ENCODE peak calls at places on chromosomes 4 and X, in seven cellular contexts. S is astrocyte of the spinal cord, G is MM.1S, R is heart left ventricle, K is transverse colon, D is WERI-Rb-1, Y is psoas muscle. I is an unnamed sample.
A peak's percentile ranks its signal among the peaks of the same experiment; 100 is the strongest.

GRCh38 chrX:56811599-56811998 is 82.6 kb downstream of the NBDY start:
- DNase-seq in S (no peak), G (no peak), R (no peak), K (no peak), D (no peak), Y (no peak), I (no peak)

GRCh38 chrX:78625292-78625909 is 33.7 kb downstream of the RTL3 start:
- DNase-seq in S (no peak), G (no peak), R (no peak), K (no peak), D (no peak), Y (no peak), I (no peak)

GRCh38 chr4:68074397-68074796 is 55.3 kb downstream of the TMPRSS11F start:
- DNase-seq in S (no peak), G (no peak), R (no peak), K (no peak), D (no peak), Y (no peak), I (no peak)

GRCh38 chrX:13357925-13358324 is 38.1 kb upstream of the ATXN3L start:
- DNase-seq in S (peak; percentile 31), G (no peak), R (no peak), K (no peak), D (peak; percentile 78), Y (no peak), I (peak; percentile 43)

GRCh38 chrX:2652106-2652505 is 39.0 kb upstream of the CD99 start:
- DNase-seq in S (no peak), G (no peak), R (no peak), K (no peak), D (no peak), Y (no peak), I (no peak)

GRCh38 chr4:131370846-131371245 is 1778.2 kb upstream of the PCDH10 start:
- DNase-seq in S (no peak), G (no peak), R (no peak), K (no peak), D (no peak), Y (no peak), I (no peak)

GRCh38 chr4:169668069-169668721 is 47.8 kb downstream of the CLCN3 start:
- DNase-seq in S (no peak), G (no peak), R (no peak), K (peak; percentile 31), D (no peak), Y (no peak), I (no peak)

GRCh38 chrX:9775930-9776329 is 10.3 kb upstream of the GPR143 start:
- DNase-seq in S (no peak), G (peak; percentile 76), R (no peak), K (no peak), D (no peak), Y (no peak), I (no peak)

GRCh38 chrX:53135581-53135980 is 41.6 kb downstream of the KANTR start:
- DNase-seq in S (no peak), G (no peak), R (no peak), K (no peak), D (no peak), Y (no peak), I (no peak)

GRCh38 chr4:8916251-8916913 is 44.7 kb upstream of the HMX1 start:
- DNase-seq in S (no peak), G (no peak), R (peak; percentile 7), K (no peak), D (no peak), Y (peak; percentile 20), I (no peak)

GRCh38 chrX:116238866-116239265 is 68.3 kb downstream of the AGTR2 start:
- DNase-seq in S (no peak), G (no peak), R (no peak), K (no peak), D (no peak), Y (no peak), I (no peak)

GRCh38 chr4:2301806-2302205 is 39.9 kb upstream of the MXD4 start:
- DNase-seq in S (no peak), G (no peak), R (no peak), K (no peak), D (no peak), Y (no peak), I (no peak)

GRCh38 chrX:40106677-40107290 is 9.0 kb upstream of the BCOR start:
- DNase-seq in S (no peak), G (no peak), R (no peak), K (no peak), D (no peak), Y (no peak), I (no peak)

GRCh38 chr4:177855543-177856197 is 413.4 kb upstream of the AGA start:
- DNase-seq in S (no peak), G (no peak), R (no peak), K (no peak), D (no peak), Y (no peak), I (no peak)

GRCh38 chr4:22129454-22130075 is 181.0 kb upstream of the KCNIP4 start:
- DNase-seq in S (peak; percentile 32), G (peak; percentile 38), R (no peak), K (peak; percentile 22), D (peak; percentile 61), Y (no peak), I (peak; percentile 9)

GRCh38 chr4:80138556-80139538 is 58.5 kb upstream of the PRDM8 start:
- DNase-seq in S (peak; percentile 53), G (peak; percentile 75), R (no peak), K (peak; percentile 8), D (no peak), Y (peak; percentile 17), I (peak; percentile 78)

GRCh38 chr4:25484243-25484721 is 107.2 kb downstream of the ANAPC4 start:
- DNase-seq in S (no peak), G (no peak), R (no peak), K (no peak), D (peak; percentile 11), Y (no peak), I (no peak)

GRCh38 chr4:88646528-88647280 is 50.9 kb downstream of the NAP1L5 start:
- DNase-seq in S (no peak), G (no peak), R (no peak), K (no peak), D (no peak), Y (no peak), I (no peak)

GRCh38 chrX:131762802-131763234 is 218.9 kb downstream of the OR13H1 start:
- DNase-seq in S (peak; percentile 82), G (peak; percentile 86), R (no peak), K (peak; percentile 61), D (peak; percentile 80), Y (no peak), I (peak; percentile 8)

GRCh38 chr4:113503691-113504090 is 257.8 kb downstream of the CAMK2D start:
- DNase-seq in S (no peak), G (no peak), R (no peak), K (no peak), D (no peak), Y (no peak), I (no peak)

GRCh38 chr4:4866124-4866832 is 6.8 kb downstream of the MSX1 start:
- DNase-seq in S (peak; percentile 27), G (no peak), R (no peak), K (no peak), D (peak; percentile 65), Y (peak; percentile 33), I (peak; percentile 16)
- H3K4me3 ChIP-seq in S (peak overlapping the region; percentile 31), G (no peak overlapping the region), R (peak overlapping the region; percentile 38), K (peak overlapping the region; percentile 22), D (peak overlapping the region; percentile 55), Y (peak overlapping the region; percentile 49), I (peak overlapping the region; percentile 34)

GRCh38 chr4:20248155-20248558 is 3.5 kb upstream of the SLIT2 start:
- DNase-seq in S (peak; percentile 82), G (peak; percentile 43), R (no peak), K (no peak), D (peak; percentile 22), Y (no peak), I (peak; percentile 94)

GRCh38 chr4:20251061-20251795 is 477 bp upstream of the SLIT2 start:
- DNase-seq in S (peak; percentile 39), G (no peak), R (no peak), K (no peak), D (no peak), Y (no peak), I (no peak)

GRCh38 chr4:20251796-20252655 is at the start of gene SLIT2:
- DNase-seq in S (peak; percentile 85), G (peak; percentile 87), R (peak; percentile 83), K (peak; percentile 81), D (peak; percentile 85), Y (peak; percentile 90), I (peak; percentile 96)

GRCh38 chr4:20252656-20253271 is 1.1 kb downstream of the SLIT2 start:
- DNase-seq in S (peak; percentile 40), G (peak; percentile 27), R (peak; percentile 17), K (peak; percentile 11), D (peak; percentile 32), Y (peak; percentile 65), I (peak; percentile 49)

DNA sequence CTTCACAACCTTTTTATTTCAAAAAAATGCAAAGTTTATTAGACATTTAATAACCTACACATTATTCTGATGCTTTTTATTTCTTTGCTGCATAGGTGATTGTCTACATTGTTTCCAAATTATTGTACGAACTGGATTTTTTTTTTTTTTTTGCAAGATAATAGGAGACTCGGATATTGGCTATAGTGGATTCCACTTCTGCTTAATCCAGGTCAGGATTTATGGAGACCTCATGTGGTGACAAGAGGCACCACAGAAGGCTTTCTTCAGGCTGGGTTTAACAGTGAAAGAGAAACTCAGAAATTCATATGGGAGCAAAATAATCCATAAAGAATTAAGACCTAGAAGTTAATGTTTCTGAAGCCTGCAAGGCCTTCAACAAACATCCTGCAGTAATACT is 2.4 kb upstream of the SLIT2 start:
- DNase-seq in S (peak; percentile 71), G (peak; percentile 22), R (no peak), K (no peak), D (peak; percentile 20), Y (no peak), I (peak; percentile 85)
- TF ChIP-seq CTCF in S (peak; percentile 60), G (peak; percentile 55), R (no peak), K (no peak), D (peak; percentile 56), Y (peak; percentile 5), I (peak; percentile 68)

GRCh38 chrX:129782706-129783105 is 3.0 kb downstream of the SASH3 start:
- DNase-seq in S (no peak), G (no peak), R (no peak), K (no peak), D (no peak), Y (no peak), I (no peak)
- H3K4me3 ChIP-seq in S (no peak overlapping the region), G (peak overlapping the region; percentile 52), R (no peak overlapping the region), K (no peak overlapping the region), D (no peak overlapping the region), Y (no peak overlapping the region), I (no peak overlapping the region)

DNA sequence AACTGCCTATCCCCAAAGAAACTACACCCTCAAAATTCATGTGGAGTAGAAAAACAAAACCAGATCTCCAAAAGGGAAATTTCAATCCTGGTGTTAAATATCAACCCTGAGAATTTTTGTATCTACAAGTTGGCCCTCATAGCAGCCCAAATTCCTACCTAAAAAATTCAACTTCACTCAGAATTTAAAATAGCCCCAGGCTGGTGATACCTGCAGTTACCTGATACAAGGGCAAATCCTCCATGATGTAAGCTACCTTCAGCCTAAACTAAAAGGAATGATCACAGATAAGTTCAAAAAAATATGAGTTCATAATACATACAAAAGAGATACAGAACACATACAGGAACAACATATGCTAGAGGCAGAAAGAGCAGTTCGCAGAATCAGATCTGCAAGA is 138.4 kb downstream of the HNRNPD start:
- DNase-seq in S (no peak), G (no peak), R (no peak), K (no peak), D (no peak), Y (no peak), I (no peak)
- TF ChIP-seq CTCF in S (no peak), G (no peak), R (no peak), K (no peak), D (no peak), Y (no peak), I (no peak)